ENCODE peak calls at places on chromosome 20, in six cellular contexts. One of them, this sample, is unnamed.

GRCh38 chr20:38184098-38184497 is 19.0 kb upstream of the TGM2 start:
- DNase-seq in left lung: no peak
- DNase-seq in sciatic nerve: no peak
- DNase-seq in GM03348: no peak
- DNase-seq in activated T-helper 2 cell treated with anti-CD3 and anti-CD28 coated beads, Interferon-gamma antibody, Interleukin-2, Interleukin-4, amounts not matched to agents 10 μg/mL and 5 μg/mL and 100 μg/mL, durations not matched to agents 14 hours and 24 hours and 36 hours: no peak
- DNase-seq in NCI-H2029 treated with DMSO at 0.1 percent for 48 hours: no peak
- DNase-seq in this sample: no peak

GRCh38 chr20:17533396-17533795 is 2.2 kb upstream of the BFSP1 start:
- DNase-seq in left lung: no peak
- DNase-seq in sciatic nerve: no peak
- DNase-seq in GM03348: peak; percentile 60
- DNase-seq in activated T-helper 2 cell treated with anti-CD3 and anti-CD28 coated beads, Interferon-gamma antibody, Interleukin-2, Interleukin-4, amounts not matched to agents 10 μg/mL and 5 μg/mL and 100 μg/mL, durations not matched to agents 14 hours and 24 hours and 36 hours: peak; percentile 11
- DNase-seq in NCI-H2029 treated with DMSO at 0.1 percent for 48 hours: peak; percentile 59
- DNase-seq in this sample: no peak

GRCh38 chr20:22744341-22745193 is 160.2 kb upstream of the FOXA2 start:
- DNase-seq in left lung: no peak
- DNase-seq in sciatic nerve: no peak
- DNase-seq in GM03348: no peak
- DNase-seq in activated T-helper 2 cell treated with anti-CD3 and anti-CD28 coated beads, Interferon-gamma antibody, Interleukin-2, Interleukin-4, amounts not matched to agents 10 μg/mL and 5 μg/mL and 100 μg/mL, durations not matched to agents 14 hours and 24 hours and 36 hours: no peak
- DNase-seq in NCI-H2029 treated with DMSO at 0.1 percent for 48 hours: no peak
- DNase-seq in this sample: no peak

GRCh38 chr20:8646026-8646425 is 422.9 kb upstream of the PLCB4 start:
- DNase-seq in left lung: no peak
- DNase-seq in sciatic nerve: no peak
- DNase-seq in GM03348: peak; percentile 41
- DNase-seq in activated T-helper 2 cell treated with anti-CD3 and anti-CD28 coated beads, Interferon-gamma antibody, Interleukin-2, Interleukin-4, amounts not matched to agents 10 μg/mL and 5 μg/mL and 100 μg/mL, durations not matched to agents 14 hours and 24 hours and 36 hours: no peak
- DNase-seq in NCI-H2029 treated with DMSO at 0.1 percent for 48 hours: no peak
- DNase-seq in this sample: no peak

GRCh38 chr20:45545754-45546453 is 1.3 kb downstream of the EPPIN start:
- DNase-seq in left lung: no peak
- DNase-seq in sciatic nerve: no peak
- DNase-seq in GM03348: peak; percentile 72
- DNase-seq in activated T-helper 2 cell treated with anti-CD3 and anti-CD28 coated beads, Interferon-gamma antibody, Interleukin-2, Interleukin-4, amounts not matched to agents 10 μg/mL and 5 μg/mL and 100 μg/mL, durations not matched to agents 14 hours and 24 hours and 36 hours: no peak
- DNase-seq in NCI-H2029 treated with DMSO at 0.1 percent for 48 hours: no peak
- DNase-seq in this sample: no peak

GRCh38 chr20:36105731-36106226 is 48.8 kb upstream of the EPB41L1 start:
- DNase-seq in left lung: peak; percentile 78
- DNase-seq in sciatic nerve: no peak
- DNase-seq in GM03348: no peak
- DNase-seq in activated T-helper 2 cell treated with anti-CD3 and anti-CD28 coated beads, Interferon-gamma antibody, Interleukin-2, Interleukin-4, amounts not matched to agents 10 μg/mL and 5 μg/mL and 100 μg/mL, durations not matched to agents 14 hours and 24 hours and 36 hours: no peak
- DNase-seq in NCI-H2029 treated with DMSO at 0.1 percent for 48 hours: peak; percentile 4
- DNase-seq in this sample: no peak

GRCh38 chr20:62878244-62879030 is 16.8 kb upstream of the TCFL5 start:
- DNase-seq in left lung: no peak
- DNase-seq in sciatic nerve: no peak
- DNase-seq in GM03348: no peak
- DNase-seq in activated T-helper 2 cell treated with anti-CD3 and anti-CD28 coated beads, Interferon-gamma antibody, Interleukin-2, Interleukin-4, amounts not matched to agents 10 μg/mL and 5 μg/mL and 100 μg/mL, durations not matched to agents 14 hours and 24 hours and 36 hours: no peak
- DNase-seq in NCI-H2029 treated with DMSO at 0.1 percent for 48 hours: no peak
- DNase-seq in this sample: no peak

GRCh38 chr20:51339721-51340450 is 202.6 kb downstream of the NFATC2 start:
- DNase-seq in left lung: no peak
- DNase-seq in sciatic nerve: no peak
- DNase-seq in GM03348: no peak
- DNase-seq in activated T-helper 2 cell treated with anti-CD3 and anti-CD28 coated beads, Interferon-gamma antibody, Interleukin-2, Interleukin-4, amounts not matched to agents 10 μg/mL and 5 μg/mL and 100 μg/mL, durations not matched to agents 14 hours and 24 hours and 36 hours: no peak
- DNase-seq in NCI-H2029 treated with DMSO at 0.1 percent for 48 hours: no peak
- DNase-seq in this sample: no peak

GRCh38 chr20:1838479-1839279 is 56.5 kb upstream of the SIRPA start:
- DNase-seq in left lung: no peak
- DNase-seq in sciatic nerve: no peak
- DNase-seq in GM03348: no peak
- DNase-seq in activated T-helper 2 cell treated with anti-CD3 and anti-CD28 coated beads, Interferon-gamma antibody, Interleukin-2, Interleukin-4, amounts not matched to agents 10 μg/mL and 5 μg/mL and 100 μg/mL, durations not matched to agents 14 hours and 24 hours and 36 hours: no peak
- DNase-seq in NCI-H2029 treated with DMSO at 0.1 percent for 48 hours: no peak
- DNase-seq in this sample: peak; percentile 72

GRCh38 chr20:33733654-33734576 is 2.1 kb downstream of the ZNF341 start:
- DNase-seq in left lung: no peak
- DNase-seq in sciatic nerve: no peak
- DNase-seq in GM03348: peak; percentile 90
- DNase-seq in activated T-helper 2 cell treated with anti-CD3 and anti-CD28 coated beads, Interferon-gamma antibody, Interleukin-2, Interleukin-4, amounts not matched to agents 10 μg/mL and 5 μg/mL and 100 μg/mL, durations not matched to agents 14 hours and 24 hours and 36 hours: no peak
- DNase-seq in NCI-H2029 treated with DMSO at 0.1 percent for 48 hours: no peak
- DNase-seq in this sample: no peak

GRCh38 chr20:21643417-21643816 is 62.0 kb upstream of the PAX1 start:
- DNase-seq in left lung: no peak
- DNase-seq in sciatic nerve: no peak
- DNase-seq in GM03348: no peak
- DNase-seq in activated T-helper 2 cell treated with anti-CD3 and anti-CD28 coated beads, Interferon-gamma antibody, Interleukin-2, Interleukin-4, amounts not matched to agents 10 μg/mL and 5 μg/mL and 100 μg/mL, durations not matched to agents 14 hours and 24 hours and 36 hours: no peak
- DNase-seq in NCI-H2029 treated with DMSO at 0.1 percent for 48 hours: no peak
- DNase-seq in this sample: no peak

GRCh38 chr20:24653306-24653705 is 183.9 kb downstream of the SYNDIG1 start:
- DNase-seq in left lung: no peak
- DNase-seq in sciatic nerve: no peak
- DNase-seq in GM03348: no peak
- DNase-seq in activated T-helper 2 cell treated with anti-CD3 and anti-CD28 coated beads, Interferon-gamma antibody, Interleukin-2, Interleukin-4, amounts not matched to agents 10 μg/mL and 5 μg/mL and 100 μg/mL, durations not matched to agents 14 hours and 24 hours and 36 hours: no peak
- DNase-seq in NCI-H2029 treated with DMSO at 0.1 percent for 48 hours: no peak
- DNase-seq in this sample: no peak

GRCh38 chr20:3760980-3761379 is 6.6 kb downstream of the ADISSP start:
- DNase-seq in left lung: no peak
- DNase-seq in sciatic nerve: no peak
- DNase-seq in GM03348: no peak
- DNase-seq in activated T-helper 2 cell treated with anti-CD3 and anti-CD28 coated beads, Interferon-gamma antibody, Interleukin-2, Interleukin-4, amounts not matched to agents 10 μg/mL and 5 μg/mL and 100 μg/mL, durations not matched to agents 14 hours and 24 hours and 36 hours: no peak
- DNase-seq in NCI-H2029 treated with DMSO at 0.1 percent for 48 hours: no peak
- DNase-seq in this sample: no peak

GRCh38 chr20:44866703-44867335 is 18.7 kb upstream of the YWHAB start:
- DNase-seq in left lung: no peak
- DNase-seq in sciatic nerve: no peak
- DNase-seq in GM03348: no peak
- DNase-seq in activated T-helper 2 cell treated with anti-CD3 and anti-CD28 coated beads, Interferon-gamma antibody, Interleukin-2, Interleukin-4, amounts not matched to agents 10 μg/mL and 5 μg/mL and 100 μg/mL, durations not matched to agents 14 hours and 24 hours and 36 hours: no peak
- DNase-seq in NCI-H2029 treated with DMSO at 0.1 percent for 48 hours: no peak
- DNase-seq in this sample: no peak

GRCh38 chr20:5784735-5785134 is 34.5 kb downstream of the SHLD1 start:
- DNase-seq in left lung: no peak
- DNase-seq in sciatic nerve: no peak
- DNase-seq in GM03348: no peak
- DNase-seq in activated T-helper 2 cell treated with anti-CD3 and anti-CD28 coated beads, Interferon-gamma antibody, Interleukin-2, Interleukin-4, amounts not matched to agents 10 μg/mL and 5 μg/mL and 100 μg/mL, durations not matched to agents 14 hours and 24 hours and 36 hours: no peak
- DNase-seq in NCI-H2029 treated with DMSO at 0.1 percent for 48 hours: peak; percentile 51
- DNase-seq in this sample: no peak

GRCh38 chr20:63940472-63941266 is 15.5 kb downstream of the UCKL1 start:
- DNase-seq in left lung: peak; percentile 79
- DNase-seq in sciatic nerve: no peak
- DNase-seq in GM03348: no peak
- DNase-seq in activated T-helper 2 cell treated with anti-CD3 and anti-CD28 coated beads, Interferon-gamma antibody, Interleukin-2, Interleukin-4, amounts not matched to agents 10 μg/mL and 5 μg/mL and 100 μg/mL, durations not matched to agents 14 hours and 24 hours and 36 hours: no peak
- DNase-seq in NCI-H2029 treated with DMSO at 0.1 percent for 48 hours: no peak
- DNase-seq in this sample: no peak

GRCh38 chr20:62734336-62734735 is 25.7 kb downstream of the NTSR1 start:
- DNase-seq in left lung: peak; percentile 37
- DNase-seq in sciatic nerve: peak; percentile 33
- DNase-seq in GM03348: no peak
- DNase-seq in activated T-helper 2 cell treated with anti-CD3 and anti-CD28 coated beads, Interferon-gamma antibody, Interleukin-2, Interleukin-4, amounts not matched to agents 10 μg/mL and 5 μg/mL and 100 μg/mL, durations not matched to agents 14 hours and 24 hours and 36 hours: no peak
- DNase-seq in NCI-H2029 treated with DMSO at 0.1 percent for 48 hours: no peak
- DNase-seq in this sample: no peak

GRCh38 chr20:17635846-17636245 is 46.2 kb downstream of the RRBP1 start:
- DNase-seq in left lung: no peak
- DNase-seq in sciatic nerve: no peak
- DNase-seq in GM03348: peak; percentile 27
- DNase-seq in activated T-helper 2 cell treated with anti-CD3 and anti-CD28 coated beads, Interferon-gamma antibody, Interleukin-2, Interleukin-4, amounts not matched to agents 10 μg/mL and 5 μg/mL and 100 μg/mL, durations not matched to agents 14 hours and 24 hours and 36 hours: no peak
- DNase-seq in NCI-H2029 treated with DMSO at 0.1 percent for 48 hours: no peak
- DNase-seq in this sample: no peak

This sample was measured in dorsolateral prefrontal cortex.